ENCODE peak calls at places on chromosomes 2 and 18, in eight cellular contexts. One of them, this sample, is unnamed.

GRCh38 chr2:30505500-30506180 is 58.6 kb downstream of the LCLAT1 start:
- DNase-seq in spleen: no peak
- DNase-seq in transverse colon: no peak
- DNase-seq in NCI-H446 treated with DMSO at 0.1 percent for 48 hours: no peak
- DNase-seq in OCI-LY7: no peak
- DNase-seq in amniotic stem cell: no peak
- DNase-seq in activated CD8-positive, alpha-beta memory T cell treated with anti-CD3 and anti-CD28 coated beads, Interleukin-2, amount 50 U/mL, for 48 hours: no peak
- DNase-seq in nucleus accumbens: no peak
- DNase-seq in this sample: no peak

GRCh38 chr2:233297076-233297475 is 10.5 kb upstream of the SAG start:
- DNase-seq in NCI-H446 treated with DMSO at 0.1 percent for 48 hours: no peak
- DNase-seq in amniotic stem cell: no peak
- DNase-seq in spleen: no peak
- DNase-seq in nucleus accumbens: no peak
- DNase-seq in OCI-LY7: no peak
- DNase-seq in transverse colon: no peak
- DNase-seq in activated CD8-positive, alpha-beta memory T cell treated with anti-CD3 and anti-CD28 coated beads, Interleukin-2, amount 50 U/mL, for 48 hours: no peak
- DNase-seq in this sample: no peak

GRCh38 chr18:60358516-60358915 is 14.1 kb downstream of the MC4R start:
- DNase-seq in amniotic stem cell: no peak
- DNase-seq in OCI-LY7: no peak
- DNase-seq in nucleus accumbens: no peak
- DNase-seq in spleen: no peak
- DNase-seq in activated CD8-positive, alpha-beta memory T cell treated with anti-CD3 and anti-CD28 coated beads, Interleukin-2, amount 50 U/mL, for 48 hours: no peak
- DNase-seq in transverse colon: no peak
- DNase-seq in NCI-H446 treated with DMSO at 0.1 percent for 48 hours: no peak
- DNase-seq in this sample: no peak

GRCh38 chr2:20050104-20050711 is 1.2 kb downstream of the LAPTM4A start:
- DNase-seq in nucleus accumbens: no peak
- DNase-seq in NCI-H446 treated with DMSO at 0.1 percent for 48 hours: no peak
- DNase-seq in amniotic stem cell: peak; percentile 62
- DNase-seq in spleen: no peak
- DNase-seq in OCI-LY7: peak; percentile 59
- DNase-seq in transverse colon: peak; percentile 36
- DNase-seq in activated CD8-positive, alpha-beta memory T cell treated with anti-CD3 and anti-CD28 coated beads, Interleukin-2, amount 50 U/mL, for 48 hours: no peak
- DNase-seq in this sample: no peak

GRCh38 chr2:159101755-159102489 is 133.5 kb downstream of the TANC1 start:
- DNase-seq in OCI-LY7: no peak
- DNase-seq in spleen: no peak
- DNase-seq in NCI-H446 treated with DMSO at 0.1 percent for 48 hours: no peak
- DNase-seq in transverse colon: no peak
- DNase-seq in activated CD8-positive, alpha-beta memory T cell treated with anti-CD3 and anti-CD28 coated beads, Interleukin-2, amount 50 U/mL, for 48 hours: no peak
- DNase-seq in amniotic stem cell: no peak
- DNase-seq in nucleus accumbens: no peak
- DNase-seq in this sample: peak; percentile 63

GRCh38 chr2:73185965-73186364 is 16.4 kb upstream of the NOTO start:
- DNase-seq in amniotic stem cell: no peak
- DNase-seq in OCI-LY7: no peak
- DNase-seq in transverse colon: no peak
- DNase-seq in activated CD8-positive, alpha-beta memory T cell treated with anti-CD3 and anti-CD28 coated beads, Interleukin-2, amount 50 U/mL, for 48 hours: no peak
- DNase-seq in spleen: no peak
- DNase-seq in NCI-H446 treated with DMSO at 0.1 percent for 48 hours: no peak
- DNase-seq in nucleus accumbens: no peak
- DNase-seq in this sample: no peak

GRCh38 chr2:207352978-207353377 is 176.8 kb upstream of the CREB1 start:
- DNase-seq in transverse colon: no peak
- DNase-seq in NCI-H446 treated with DMSO at 0.1 percent for 48 hours: no peak
- DNase-seq in amniotic stem cell: no peak
- DNase-seq in activated CD8-positive, alpha-beta memory T cell treated with anti-CD3 and anti-CD28 coated beads, Interleukin-2, amount 50 U/mL, for 48 hours: no peak
- DNase-seq in nucleus accumbens: no peak
- DNase-seq in OCI-LY7: peak; percentile 15
- DNase-seq in spleen: no peak
- DNase-seq in this sample: no peak

GRCh38 chr2:38620282-38620977 is 17.7 kb upstream of the HNRNPLL start:
- DNase-seq in NCI-H446 treated with DMSO at 0.1 percent for 48 hours: no peak
- DNase-seq in OCI-LY7: no peak
- DNase-seq in amniotic stem cell: no peak
- DNase-seq in activated CD8-positive, alpha-beta memory T cell treated with anti-CD3 and anti-CD28 coated beads, Interleukin-2, amount 50 U/mL, for 48 hours: no peak
- DNase-seq in transverse colon: no peak
- DNase-seq in nucleus accumbens: no peak
- DNase-seq in spleen: no peak
- DNase-seq in this sample: no peak

GRCh38 chr2:226495466-226496161 is 304.0 kb downstream of the IRS1 start:
- DNase-seq in OCI-LY7: no peak
- DNase-seq in spleen: no peak
- DNase-seq in nucleus accumbens: no peak
- DNase-seq in activated CD8-positive, alpha-beta memory T cell treated with anti-CD3 and anti-CD28 coated beads, Interleukin-2, amount 50 U/mL, for 48 hours: no peak
- DNase-seq in amniotic stem cell: no peak
- DNase-seq in transverse colon: no peak
- DNase-seq in NCI-H446 treated with DMSO at 0.1 percent for 48 hours: no peak
- DNase-seq in this sample: no peak

This sample was measured in aorta.